ENCODE peak calls at places on chromosomes 12 and 14, in nine cellular contexts. One of them, this sample, is unnamed.

GRCh38 chr12:124920353-124920935 is 6.0 kb upstream of the UBC start:
- DNase-seq in gastrocnemius medialis: no peak
- DNase-seq in HCT116: no peak
- DNase-seq in stomach: no peak
- DNase-seq in upper lobe of right lung: no peak
- DNase-seq in tibial artery: no peak
- DNase-seq in cardiac muscle cell: no peak
- DNase-seq in aorta: peak; percentile 3
- DNase-seq in mammary epithelial cell: no peak
- DNase-seq in this sample: no peak

GRCh38 chr12:15662983-15663659 is 126.1 kb downstream of the EPS8 start:
- DNase-seq in gastrocnemius medialis: no peak
- DNase-seq in HCT116: peak; percentile 8
- DNase-seq in stomach: no peak
- DNase-seq in upper lobe of right lung: no peak
- DNase-seq in tibial artery: no peak
- DNase-seq in cardiac muscle cell: no peak
- DNase-seq in aorta: no peak
- DNase-seq in mammary epithelial cell: peak; percentile 59
- DNase-seq in this sample: no peak

GRCh38 chr14:96965885-96966595 is 168.9 kb downstream of the VRK1 start:
- DNase-seq in gastrocnemius medialis: no peak
- DNase-seq in HCT116: no peak
- DNase-seq in stomach: no peak
- DNase-seq in upper lobe of right lung: no peak
- DNase-seq in tibial artery: no peak
- DNase-seq in cardiac muscle cell: peak; percentile 8
- DNase-seq in aorta: no peak
- DNase-seq in mammary epithelial cell: no peak
- DNase-seq in this sample: no peak

GRCh38 chr12:115183752-115184151 is 499.8 kb upstream of the TBX3 start:
- DNase-seq in gastrocnemius medialis: no peak
- DNase-seq in HCT116: no peak
- DNase-seq in stomach: no peak
- DNase-seq in upper lobe of right lung: no peak
- DNase-seq in tibial artery: no peak
- DNase-seq in cardiac muscle cell: no peak
- DNase-seq in aorta: no peak
- DNase-seq in mammary epithelial cell: no peak
- DNase-seq in this sample: no peak

GRCh38 chr12:84336231-84336630 is 576.4 kb downstream of the SLC6A15 start:
- DNase-seq in gastrocnemius medialis: no peak
- DNase-seq in HCT116: no peak
- DNase-seq in stomach: no peak
- DNase-seq in upper lobe of right lung: no peak
- DNase-seq in tibial artery: no peak
- DNase-seq in cardiac muscle cell: no peak
- DNase-seq in aorta: no peak
- DNase-seq in mammary epithelial cell: no peak
- DNase-seq in this sample: no peak

GRCh38 chr12:30806989-30807694 is 52.4 kb upstream of the CAPRIN2 start:
- DNase-seq in gastrocnemius medialis: no peak
- DNase-seq in HCT116: peak; percentile 51
- DNase-seq in stomach: peak; percentile 41
- DNase-seq in upper lobe of right lung: no peak
- DNase-seq in tibial artery: no peak
- DNase-seq in cardiac muscle cell: peak; percentile 76
- DNase-seq in aorta: no peak
- DNase-seq in mammary epithelial cell: peak; percentile 54
- DNase-seq in this sample: peak; percentile 64

GRCh38 chr12:20453756-20454310 is 85.5 kb downstream of the PDE3A start:
- DNase-seq in gastrocnemius medialis: no peak
- DNase-seq in HCT116: no peak
- DNase-seq in stomach: no peak
- DNase-seq in upper lobe of right lung: no peak
- DNase-seq in tibial artery: no peak
- DNase-seq in cardiac muscle cell: no peak
- DNase-seq in aorta: no peak
- DNase-seq in mammary epithelial cell: no peak
- DNase-seq in this sample: no peak

GRCh38 chr14:25061923-25062321 is 12.0 kb upstream of the STXBP6 start:
- DNase-seq in gastrocnemius medialis: no peak
- DNase-seq in HCT116: no peak
- DNase-seq in stomach: no peak
- DNase-seq in upper lobe of right lung: no peak
- DNase-seq in tibial artery: no peak
- DNase-seq in cardiac muscle cell: no peak
- DNase-seq in aorta: no peak
- DNase-seq in mammary epithelial cell: no peak
- DNase-seq in this sample: no peak

GRCh38 chr14:69355955-69356321 is 42.2 kb downstream of the ERH start:
- DNase-seq in gastrocnemius medialis: peak; percentile 19
- DNase-seq in HCT116: no peak
- DNase-seq in stomach: no peak
- DNase-seq in upper lobe of right lung: no peak
- DNase-seq in tibial artery: peak; percentile 83
- DNase-seq in cardiac muscle cell: no peak
- DNase-seq in aorta: no peak
- DNase-seq in mammary epithelial cell: no peak
- DNase-seq in this sample: no peak

GRCh38 chr14:23401331-23401730 is 6.7 kb downstream of the MYH6 start:
- DNase-seq in gastrocnemius medialis: no peak
- DNase-seq in HCT116: no peak
- DNase-seq in stomach: no peak
- DNase-seq in upper lobe of right lung: no peak
- DNase-seq in tibial artery: no peak
- DNase-seq in cardiac muscle cell: peak; percentile 42
- DNase-seq in aorta: no peak
- DNase-seq in mammary epithelial cell: no peak
- DNase-seq in this sample: no peak

GRCh38 chr12:56220611-56221232 is 1.0 kb downstream of the RNF41 start:
- DNase-seq in gastrocnemius medialis: no peak
- DNase-seq in HCT116: no peak
- DNase-seq in stomach: no peak
- DNase-seq in upper lobe of right lung: peak; percentile 71
- DNase-seq in tibial artery: no peak
- DNase-seq in cardiac muscle cell: no peak
- DNase-seq in aorta: no peak
- DNase-seq in mammary epithelial cell: peak; percentile 36
- DNase-seq in this sample: no peak

GRCh38 chr14:81382517-81383225 is 17.5 kb downstream of the STON2 start:
- DNase-seq in gastrocnemius medialis: no peak
- DNase-seq in HCT116: no peak
- DNase-seq in stomach: no peak
- DNase-seq in upper lobe of right lung: no peak
- DNase-seq in tibial artery: no peak
- DNase-seq in cardiac muscle cell: no peak
- DNase-seq in aorta: no peak
- DNase-seq in mammary epithelial cell: peak; percentile 52
- DNase-seq in this sample: no peak

GRCh38 chr14:64806202-64806861 is 73.4 kb downstream of the SPTB start:
- DNase-seq in gastrocnemius medialis: no peak
- DNase-seq in HCT116: no peak
- DNase-seq in stomach: peak; percentile 30
- DNase-seq in upper lobe of right lung: peak; percentile 64
- DNase-seq in tibial artery: no peak
- DNase-seq in cardiac muscle cell: no peak
- DNase-seq in aorta: peak; percentile 85
- DNase-seq in mammary epithelial cell: peak; percentile 80
- DNase-seq in this sample: no peak

GRCh38 chr12:47317182-47317915 is 237.6 kb upstream of the AMIGO2 start:
- DNase-seq in gastrocnemius medialis: no peak
- DNase-seq in HCT116: no peak
- DNase-seq in stomach: no peak
- DNase-seq in upper lobe of right lung: no peak
- DNase-seq in tibial artery: no peak
- DNase-seq in cardiac muscle cell: no peak
- DNase-seq in aorta: no peak
- DNase-seq in mammary epithelial cell: no peak
- DNase-seq in this sample: no peak

GRCh38 chr12:83130178-83130577 is 443.5 kb downstream of the TMTC2 start:
- DNase-seq in gastrocnemius medialis: no peak
- DNase-seq in HCT116: no peak
- DNase-seq in stomach: no peak
- DNase-seq in upper lobe of right lung: no peak
- DNase-seq in tibial artery: no peak
- DNase-seq in cardiac muscle cell: no peak
- DNase-seq in aorta: no peak
- DNase-seq in mammary epithelial cell: no peak
- DNase-seq in this sample: no peak

GRCh38 chr14:61803755-61804154 is 41.5 kb downstream of the SNAPC1 start:
- DNase-seq in gastrocnemius medialis: no peak
- DNase-seq in HCT116: no peak
- DNase-seq in stomach: no peak
- DNase-seq in upper lobe of right lung: no peak
- DNase-seq in tibial artery: no peak
- DNase-seq in cardiac muscle cell: no peak
- DNase-seq in aorta: no peak
- DNase-seq in mammary epithelial cell: no peak
- DNase-seq in this sample: no peak

GRCh38 chr14:100540141-100540925 is 46.9 kb downstream of the BEGAIN start:
- DNase-seq in gastrocnemius medialis: no peak
- DNase-seq in HCT116: no peak
- DNase-seq in stomach: no peak
- DNase-seq in upper lobe of right lung: no peak
- DNase-seq in tibial artery: no peak
- DNase-seq in cardiac muscle cell: peak; percentile 35
- DNase-seq in aorta: peak; percentile 67
- DNase-seq in mammary epithelial cell: no peak
- DNase-seq in this sample: no peak

GRCh38 chr14:54567634-54568561 is 970 bp downstream of the SAMD4A start:
- DNase-seq in gastrocnemius medialis: peak; percentile 35
- DNase-seq in HCT116: no peak
- DNase-seq in stomach: peak; percentile 50
- DNase-seq in upper lobe of right lung: peak; percentile 78
- DNase-seq in tibial artery: peak; percentile 59
- DNase-seq in cardiac muscle cell: peak; percentile 68
- DNase-seq in aorta: peak; percentile 85
- DNase-seq in mammary epithelial cell: peak; percentile 45
- DNase-seq in this sample: no peak

GRCh38 chr12:14771651-14772137 is 31.6 kb downstream of the WBP11 start:
- DNase-seq in gastrocnemius medialis: no peak
- DNase-seq in HCT116: no peak
- DNase-seq in stomach: no peak
- DNase-seq in upper lobe of right lung: no peak
- DNase-seq in tibial artery: no peak
- DNase-seq in cardiac muscle cell: no peak
- DNase-seq in aorta: no peak
- DNase-seq in mammary epithelial cell: no peak
- DNase-seq in this sample: no peak

GRCh38 chr14:88518592-88519512 is 36.0 kb downstream of the PTPN21 start:
- DNase-seq in gastrocnemius medialis: no peak
- DNase-seq in HCT116: no peak
- DNase-seq in stomach: no peak
- DNase-seq in upper lobe of right lung: no peak
- DNase-seq in tibial artery: no peak
- DNase-seq in cardiac muscle cell: no peak
- DNase-seq in aorta: no peak
- DNase-seq in mammary epithelial cell: peak; percentile 73
- DNase-seq in this sample: no peak

GRCh38 chr14:88584451-88584850 is 21.6 kb downstream of the ZC3H14 start:
- DNase-seq in gastrocnemius medialis: no peak
- DNase-seq in HCT116: no peak
- DNase-seq in stomach: no peak
- DNase-seq in upper lobe of right lung: no peak
- DNase-seq in tibial artery: no peak
- DNase-seq in cardiac muscle cell: no peak
- DNase-seq in aorta: no peak
- DNase-seq in mammary epithelial cell: no peak
- DNase-seq in this sample: no peak

GRCh38 chr12:74689929-74690328 is 152.3 kb downstream of the ATXN7L3B start:
- DNase-seq in gastrocnemius medialis: no peak
- DNase-seq in HCT116: no peak
- DNase-seq in stomach: no peak
- DNase-seq in upper lobe of right lung: no peak
- DNase-seq in tibial artery: no peak
- DNase-seq in cardiac muscle cell: no peak
- DNase-seq in aorta: no peak
- DNase-seq in mammary epithelial cell: no peak
- DNase-seq in this sample: no peak

GRCh38 chr12:132284071-132284492 is 45.3 kb downstream of the GALNT9 start:
- DNase-seq in gastrocnemius medialis: no peak
- DNase-seq in HCT116: no peak
- DNase-seq in stomach: no peak
- DNase-seq in upper lobe of right lung: no peak
- DNase-seq in tibial artery: no peak
- DNase-seq in cardiac muscle cell: no peak
- DNase-seq in aorta: no peak
- DNase-seq in mammary epithelial cell: no peak
- DNase-seq in this sample: no peak
- H3K9me3 ChIP-seq in gastrocnemius medialis: no peaks in the 10 kb centered on the region
- H3K9me3 ChIP-seq in HCT116: no peaks in the 10 kb centered on the region
- H3K9me3 ChIP-seq in stomach: no peaks in the 10 kb centered on the region
- H3K9me3 ChIP-seq in upper lobe of right lung: no peaks in the 10 kb centered on the region
- H3K9me3 ChIP-seq in tibial artery: no peaks in the 10 kb centered on the region
- H3K9me3 ChIP-seq in cardiac muscle cell: no peaks in the 10 kb centered on the region
- H3K9me3 ChIP-seq in aorta: no peaks in the 10 kb centered on the region
- H3K9me3 ChIP-seq in mammary epithelial cell: peaks cover 14% of the 10 kb centered on the region
- H3K9me3 ChIP-seq in this sample: no peaks in the 10 kb centered on the region

GRCh38 chr12:120137833-120138232 is 21.3 kb upstream of the RAB35 start:
- DNase-seq in gastrocnemius medialis: no peak
- DNase-seq in HCT116: no peak
- DNase-seq in stomach: no peak
- DNase-seq in upper lobe of right lung: no peak
- DNase-seq in tibial artery: no peak
- DNase-seq in cardiac muscle cell: no peak
- DNase-seq in aorta: no peak
- DNase-seq in mammary epithelial cell: no peak
- DNase-seq in this sample: no peak
- H3K27ac ChIP-seq in gastrocnemius medialis: no peak overlapping the region
- H3K27ac ChIP-seq in HCT116: no peak overlapping the region
- H3K27ac ChIP-seq in stomach: no peak overlapping the region
- H3K27ac ChIP-seq in upper lobe of right lung: no peak overlapping the region
- H3K27ac ChIP-seq in tibial artery: no peak overlapping the region
- H3K27ac ChIP-seq in cardiac muscle cell: no peak overlapping the region
- H3K27ac ChIP-seq in aorta: no peak overlapping the region
- H3K27ac ChIP-seq in mammary epithelial cell: no peak overlapping the region
- H3K27ac ChIP-seq in this sample: no peak overlapping the region

DNA sequence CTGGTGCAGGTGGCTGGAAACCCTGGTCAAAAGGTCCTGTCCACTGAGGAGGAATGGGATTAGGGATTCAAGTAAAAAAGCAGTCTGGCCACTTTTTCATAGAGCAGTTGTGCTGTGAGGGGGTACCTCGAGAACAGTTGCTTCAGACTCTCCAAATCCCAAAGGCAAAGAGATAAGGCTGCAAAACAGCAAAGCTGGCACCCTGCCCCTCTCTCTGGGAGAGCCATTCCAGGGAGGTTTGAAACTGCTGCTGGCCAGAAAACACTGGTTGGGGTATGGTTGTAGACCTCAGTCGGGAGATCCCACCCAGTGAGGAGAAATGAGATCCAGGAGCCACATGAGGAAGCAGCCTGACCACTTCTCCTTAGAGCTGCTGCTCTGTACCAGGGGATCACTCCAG is 137.3 kb downstream of the CEP83 start:
- DNase-seq in gastrocnemius medialis: no peak
- DNase-seq in HCT116: no peak
- DNase-seq in stomach: no peak
- DNase-seq in upper lobe of right lung: no peak
- DNase-seq in tibial artery: no peak
- DNase-seq in cardiac muscle cell: no peak
- DNase-seq in aorta: peak; percentile 36
- DNase-seq in mammary epithelial cell: no peak
- DNase-seq in this sample: no peak
- H3K9me3 ChIP-seq in gastrocnemius medialis: no peaks in the 10 kb centered on the region
- H3K9me3 ChIP-seq in HCT116: no peaks in the 10 kb centered on the region
- H3K9me3 ChIP-seq in stomach: peaks cover 33% of the 10 kb centered on the region
- H3K9me3 ChIP-seq in upper lobe of right lung: peaks cover 13% of the 10 kb centered on the region
- H3K9me3 ChIP-seq in tibial artery: no peaks in the 10 kb centered on the region
- H3K9me3 ChIP-seq in cardiac muscle cell: no peaks in the 10 kb centered on the region
- H3K9me3 ChIP-seq in aorta: no peaks in the 10 kb centered on the region
- H3K9me3 ChIP-seq in mammary epithelial cell: peaks cover 6% of the 10 kb centered on the region
- H3K9me3 ChIP-seq in this sample: peaks cover 8% of the 10 kb centered on the region

GRCh38 chr12:22406622-22407021 is 72.1 kb upstream of the ST8SIA1 start:
- DNase-seq in gastrocnemius medialis: no peak
- DNase-seq in HCT116: no peak
- DNase-seq in stomach: no peak
- DNase-seq in upper lobe of right lung: no peak
- DNase-seq in tibial artery: no peak
- DNase-seq in cardiac muscle cell: no peak
- DNase-seq in aorta: no peak
- DNase-seq in mammary epithelial cell: no peak
- DNase-seq in this sample: no peak
- H3K27ac ChIP-seq in gastrocnemius medialis: no peak overlapping the region
- H3K27ac ChIP-seq in HCT116: no peak overlapping the region
- H3K27ac ChIP-seq in stomach: no peak overlapping the region
- H3K27ac ChIP-seq in upper lobe of right lung: no peak overlapping the region
- H3K27ac ChIP-seq in tibial artery: no peak overlapping the region
- H3K27ac ChIP-seq in cardiac muscle cell: no peak overlapping the region
- H3K27ac ChIP-seq in aorta: no peak overlapping the region
- H3K27ac ChIP-seq in mammary epithelial cell: no peak overlapping the region
- H3K27ac ChIP-seq in this sample: peak overlapping the region; percentile 20